ENCODE peak calls at places on chromosomes 16 and 17, in six cellular contexts. M is HFFc6, V is osteoblast, O is GM10248, B is lower lobe of right lung, D is heart right ventricle. G is an unnamed sample.

GRCh38 chr17:45393477-45393876 is 39.2 kb downstream of the ARHGAP27 start:
- DNase-seq in M (no peak), O (no peak), D (no peak), B (no peak), V (no peak), G (no peak)

GRCh38 chr17:55762086-55762858 is 11.4 kb downstream of the PCTP start:
- DNase-seq in B (no peak), O (no peak), M (no peak), D (no peak), V (peak; percentile 4), G (no peak)

GRCh38 chr17:55454906-55455474 is 33.4 kb upstream of the MMD start:
- DNase-seq in D (no peak), V (no peak), B (no peak), O (no peak), M (peak; percentile 88), G (no peak)

GRCh38 chr17:17028059-17028877 is 14.0 kb upstream of the MPRIP start:
- DNase-seq in D (peak; percentile 59), M (peak; percentile 95), O (no peak), B (peak; percentile 92), V (peak; percentile 94), G (no peak)

GRCh38 chr17:50379733-50380132 is 6.7 kb downstream of the EME1 start:
- DNase-seq in V (no peak), M (no peak), O (no peak), D (no peak), B (no peak), G (no peak)

GRCh38 chr17:75412455-75413317 is 7.2 kb upstream of the GRB2 start:
- DNase-seq in O (peak; percentile 77), B (no peak), V (peak; percentile 86), M (peak; percentile 55), D (peak; percentile 30), G (peak; percentile 77)

GRCh38 chr17:69084911-69085310 is 24.2 kb upstream of the ABCA9 start:
- DNase-seq in V (no peak), D (no peak), B (no peak), M (no peak), O (no peak), G (no peak)

GRCh38 chr16:69748694-69749345 is 5.9 kb downstream of the NOB1 start:
- DNase-seq in M (no peak), D (no peak), B (no peak), V (no peak), O (no peak), G (no peak)

GRCh38 chr16:68247400-68247799 is 2.2 kb downstream of the PLA2G15 start:
- DNase-seq in M (no peak), B (peak; percentile 64), O (no peak), D (no peak), V (peak; percentile 30), G (no peak)

GRCh38 chr17:76171701-76172100 is 30.7 kb upstream of the FOXJ1 start:
- DNase-seq in B (no peak), D (no peak), M (no peak), V (no peak), O (no peak), G (no peak)

GRCh38 chr17:73393962-73394361 is 82.2 kb upstream of the CDC42EP4 start:
- DNase-seq in M (no peak), O (no peak), D (no peak), B (peak; percentile 31), V (peak; percentile 85), G (no peak)

GRCh38 chr16:35745821-35746248 is 2286.4 kb downstream of the TP53TG3F start:
- DNase-seq in B (no peak), V (no peak), D (no peak), M (no peak), O (peak; percentile 6), G (no peak)

GRCh38 chr16:3020247-3020603 is at the start of gene TNFRSF12A:
- DNase-seq in M (peak; percentile 61), D (peak; percentile 80), O (peak; percentile 91), B (peak; percentile 88), V (peak; percentile 99), G (peak; percentile 95)

GRCh38 chr16:67268136-67268579 is 11.2 kb upstream of the PLEKHG4 start:
- DNase-seq in O (no peak), B (peak; percentile 69), D (no peak), M (peak; percentile 89), V (peak; percentile 83), G (no peak)

GRCh38 chr16:67040906-67041305 is 12.0 kb downstream of the CBFB start:
- DNase-seq in V (peak; percentile 82), B (no peak), M (peak; percentile 39), O (no peak), D (no peak), G (no peak)

GRCh38 chr16:84836234-84836647 is 16.5 kb downstream of the CRISPLD2 start:
- DNase-seq in M (peak; percentile 100), V (peak; percentile 100), D (peak; percentile 77), B (peak; percentile 50), O (no peak), G (no peak)

GRCh38 chr17:65627108-65627507 is 65.7 kb upstream of the AXIN2 start:
- DNase-seq in B (no peak), D (no peak), M (no peak), O (no peak), V (no peak), G (no peak)

GRCh38 chr17:35438433-35438832 is 6.1 kb upstream of the SLFN12 start:
- DNase-seq in D (no peak), O (no peak), V (no peak), M (no peak), B (no peak), G (no peak)

GRCh38 chr17:59845595-59846390 is 47.0 kb downstream of the TUBD1 start:
- DNase-seq in O (no peak), B (peak; percentile 55), M (peak; percentile 65), V (no peak), D (no peak), G (no peak)

GRCh38 chr17:10192963-10193362 is 5.4 kb downstream of the GAS7 start:
- DNase-seq in M (peak; percentile 90), B (no peak), O (no peak), V (no peak), D (no peak), G (no peak)

GRCh38 chr17:21286771-21287702 is 2.5 kb downstream of the MAP2K3 start:
- DNase-seq in O (no peak), M (no peak), D (no peak), B (no peak), V (peak; percentile 80), G (no peak)

GRCh38 chr17:77803726-77804125 is 154.8 kb upstream of the TNRC6C start:
- DNase-seq in V (no peak), M (no peak), B (no peak), O (no peak), D (no peak), G (no peak)

GRCh38 chr17:52049051-52049450 is 109.5 kb downstream of the CA10 start:
- DNase-seq in V (no peak), O (no peak), M (no peak), D (no peak), B (no peak), G (no peak)

GRCh38 chr16:31138621-31139578 is 3.4 kb upstream of the PRSS8 start:
- DNase-seq in V (peak; percentile 96), D (peak; percentile 43), B (peak; percentile 89), M (peak; percentile 71), O (no peak), G (no peak)

GRCh38 chr17:73354423-73355284 is 42.9 kb upstream of the CDC42EP4 start:
- DNase-seq in V (peak; percentile 73), B (no peak), O (no peak), M (no peak), D (no peak), G (no peak)

GRCh38 chr17:40799859-40800258 is at the start of gene KRT28:
- DNase-seq in B (no peak), V (no peak), O (no peak), D (no peak), M (no peak), G (no peak)

GRCh38 chr16:9090101-9090959 is 1.1 kb upstream of the HAPSTR1 start:
- DNase-seq in V (peak; percentile 77), B (peak; percentile 66), O (peak; percentile 39), D (peak; percentile 54), M (no peak), G (peak; percentile 54)

GRCh38 chr17:81821603-81822311 is 11.3 kb downstream of the MCRIP1 start:
- DNase-seq in V (peak; percentile 99), O (no peak), D (peak; percentile 85), B (peak; percentile 92), M (peak; percentile 14), G (no peak)

GRCh38 chr16:74586948-74587347 is 20.0 kb downstream of the GLG1 start:
- DNase-seq in D (no peak), M (no peak), B (no peak), V (no peak), O (no peak), G (no peak)

DNA sequence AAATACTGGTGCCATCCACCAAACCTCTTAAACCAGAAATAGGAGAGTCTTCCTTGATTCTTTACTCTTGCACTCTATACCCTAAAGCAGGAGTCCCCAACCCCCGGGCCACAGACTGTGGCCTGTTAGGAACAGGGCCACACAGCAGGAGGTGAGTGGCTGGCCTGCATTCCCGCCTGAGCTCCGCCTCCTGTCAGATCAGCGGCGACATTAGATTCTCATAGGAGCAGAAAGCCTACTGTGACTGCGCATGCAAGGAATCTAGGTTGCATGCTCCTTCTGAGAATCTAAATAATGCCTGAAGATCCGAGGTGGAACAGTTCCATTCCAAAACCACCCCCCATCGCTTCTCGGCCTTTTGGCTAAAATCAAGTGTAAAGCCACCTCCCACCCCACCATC is 30.3 kb upstream of the SRCIN1 start:
- DNase-seq in B (no peak), O (no peak), M (no peak), D (no peak), V (no peak), G (no peak)
- TF ChIP-seq CTCF in B (no peak), O (no peak), M (no peak), D (no peak), V (no peak), G (no peak)

GRCh38 chr16:89962754-89963498 is 14.4 kb downstream of the DEF8 start:
- DNase-seq in M (no peak), B (no peak), V (peak; percentile 47), O (no peak), D (no peak), G (no peak)
- TF ChIP-seq CTCF in M (no peak), B (no peak), V (no peak), O (no peak), D (no peak), G (no peak)

DNA sequence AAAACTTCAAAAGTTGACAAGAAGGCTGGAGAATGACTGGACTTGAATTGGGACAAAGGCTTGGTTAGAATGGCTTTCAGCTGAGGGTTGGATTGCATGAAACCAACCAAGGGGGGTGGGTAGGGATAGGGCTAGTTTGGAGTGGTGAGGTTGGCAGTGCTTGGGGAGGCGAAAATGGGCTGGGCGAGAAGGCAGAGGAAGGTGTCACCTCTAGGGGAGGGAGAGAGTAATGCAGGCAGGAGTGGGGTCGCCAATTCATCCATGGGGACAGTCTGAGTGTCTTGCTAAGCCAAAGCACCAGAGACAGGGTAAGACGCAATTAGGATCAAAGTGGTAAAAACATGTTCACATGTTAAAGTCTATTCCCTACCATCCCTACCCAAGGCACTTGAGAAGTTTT is 6.2 kb upstream of the DNAH2 start:
- DNase-seq in V (peak; percentile 48), M (no peak), B (no peak), O (no peak), D (no peak), G (no peak)
- TF ChIP-seq CTCF in V (no peak), M (peak; percentile 49), B (no peak), O (no peak), D (no peak), G (no peak)

DNA sequence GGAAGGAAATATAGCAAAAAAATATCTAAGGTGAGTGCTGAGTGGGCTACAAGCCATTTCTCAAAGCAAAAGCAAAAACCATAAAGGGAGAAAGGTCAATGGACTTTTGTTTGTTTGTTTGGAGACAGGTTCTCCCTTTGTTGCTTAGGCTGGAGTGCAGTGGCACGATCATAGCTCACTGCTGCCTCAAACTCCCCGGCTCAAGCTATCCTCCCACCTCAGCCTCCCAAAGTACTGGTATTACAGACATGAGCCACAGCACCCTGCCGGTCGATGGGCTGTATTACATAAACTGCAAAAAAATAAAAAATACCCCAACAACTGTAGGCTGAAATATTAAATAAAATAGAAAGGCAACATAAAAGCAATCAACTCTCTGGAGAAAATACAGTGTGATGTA is 3.5 kb upstream of the RBBP6 start:
- DNase-seq in D (no peak), B (no peak), M (no peak), O (no peak), V (no peak), G (no peak)
- TF ChIP-seq CTCF in D (no peak), B (no peak), M (peak; percentile 25), O (no peak), V (no peak), G (no peak)